ENCODE peak calls at places on chromosomes 7 and 10, in nine cellular contexts. L is sciatic nerve; Z is G401; J is CD4-positive, alpha-beta T cell; U is ascending aorta; D is activated CD4-positive, alpha-beta T cell treated with anti-CD3 and anti-CD28 coated beads, Interleukin-2, amount 50 U/mL, for 48 hours; O is cardiac muscle cell; S is NCI-H1092 treated with DMSO at 0.1 percent for 48 hours; Q is GF-D8. C is an unnamed sample.

GRCh38 chr10:67697646-67698245 is 1.8 kb upstream of the CTNNA3 start:
- DNase-seq in L (no peak), Z (peak), J (no peak), U (no peak), D (no peak), O (peak), S (peak), Q (peak), C (no peak)

GRCh38 chr7:2732388-2732787 is 44.4 kb downstream of the AMZ1 start:
- DNase-seq in L (no peak), Z (no peak), J (no peak), U (no peak), D (no peak), O (no peak), S (no peak), Q (no peak), C (no peak)

GRCh38 chr7:84302949-84303348 is 108.4 kb upstream of the SEMA3A start:
- DNase-seq in L (no peak), Z (no peak), J (no peak), U (no peak), D (no peak), O (no peak), S (no peak), Q (no peak), C (no peak)

GRCh38 chr7:72781161-72781560 is 46.8 kb downstream of the TYW1B start:
- DNase-seq in L (no peak), Z (no peak), J (no peak), U (no peak), D (no peak), O (no peak), S (no peak), Q (no peak), C (no peak)

GRCh38 chr10:105872665-105873064 is 1231.6 kb downstream of the SORCS3 start:
- DNase-seq in L (no peak), Z (no peak), J (no peak), U (no peak), D (no peak), O (no peak), S (no peak), Q (no peak), C (no peak)

GRCh38 chr7:11294965-11295364 is 321.3 kb downstream of the PHF14 start:
- DNase-seq in L (no peak), Z (no peak), J (no peak), U (no peak), D (no peak), O (no peak), S (no peak), Q (no peak), C (no peak)

GRCh38 chr10:1047937-1048336 is 982 bp downstream of the IDI1 start:
- DNase-seq in L (no peak), Z (peak), J (no peak), U (no peak), D (no peak), O (no peak), S (no peak), Q (no peak), C (no peak)

GRCh38 chr10:12750526-12751201 is 250.8 kb downstream of the CCDC3 start:
- DNase-seq in L (no peak), Z (no peak), J (no peak), U (no peak), D (no peak), O (no peak), S (no peak), Q (no peak), C (no peak)

GRCh38 chr7:121195010-121195409 is 133.8 kb upstream of the WNT16 start:
- DNase-seq in L (no peak), Z (no peak), J (no peak), U (no peak), D (no peak), O (no peak), S (no peak), Q (no peak), C (no peak)

GRCh38 chr10:113992601-113993011 is 51.1 kb upstream of the ADRB1 start:
- DNase-seq in L (no peak), Z (peak), J (no peak), U (no peak), D (no peak), O (no peak), S (no peak), Q (no peak), C (no peak)

GRCh38 chr10:115417585-115418265 is 324.6 kb downstream of the ATRNL1 start:
- DNase-seq in L (no peak), Z (peak), J (no peak), U (no peak), D (no peak), O (peak), S (no peak), Q (no peak), C (no peak)

GRCh38 chr7:112207106-112207592 is 654 bp downstream of the ZNF277 start:
- DNase-seq in L (no peak), Z (peak), J (no peak), U (no peak), D (no peak), O (peak), S (no peak), Q (no peak), C (no peak)

GRCh38 chr10:119818889-119819270 is 53.8 kb downstream of the MCMBP start:
- DNase-seq in L (no peak), Z (peak), J (no peak), U (no peak), D (no peak), O (peak), S (no peak), Q (no peak), C (no peak)

GRCh38 chr7:36726806-36727503 is 2.7 kb upstream of the AOAH start:
- DNase-seq in L (no peak), Z (no peak), J (no peak), U (no peak), D (peak), O (no peak), S (no peak), Q (peak), C (no peak)

GRCh38 chr10:59907537-59907917 is 1.2 kb upstream of the CCDC6 start:
- DNase-seq in L (no peak), Z (no peak), J (no peak), U (no peak), D (no peak), O (no peak), S (no peak), Q (no peak), C (no peak)

C was measured in thoracic aorta.